ENCODE peak calls at places on chromosomes 16 and 17, in seven cellular contexts. R is HepG2, J is HCT116, Z is SK-N-SH, T is K562, X is GM12878, C is H1. Q is an unnamed sample.

GRCh38 chr17:44820631-44821196 is 9.4 kb downstream of the GJC1 start:
- DNase-seq in R (peak), J (peak), Z (no peak), T (no peak), X (no peak), C (no peak), Q (peak)

GRCh38 chr16:85393674-85394510 is 219.2 kb upstream of the GSE1 start:
- DNase-seq in R (no peak), J (no peak), Z (peak), T (peak), X (no peak), C (no peak), Q (peak)

GRCh38 chr16:1485847-1486496 is 2.8 kb downstream of the PTX4 start:
- DNase-seq in R (no peak), J (no peak), Z (no peak), T (no peak), X (no peak), C (no peak), Q (no peak)

GRCh38 chr16:2838928-2839327 is 8.8 kb downstream of the ZG16B start:
- DNase-seq in R (peak), J (no peak), Z (peak), T (peak), X (no peak), C (peak), Q (peak)

GRCh38 chr17:53571342-53571741 is 251.4 kb upstream of the KIF2B start:
- DNase-seq in R (no peak), J (no peak), Z (no peak), T (no peak), X (no peak), C (no peak), Q (no peak)

GRCh38 chr17:13600475-13601316 is 1.0 kb downstream of the HS3ST3A1 start:
- DNase-seq in R (no peak), J (no peak), Z (peak), T (peak), X (no peak), C (no peak), Q (no peak)

GRCh38 chr16:19163215-19163614 is 4.8 kb upstream of the SYT17 start:
- DNase-seq in R (no peak), J (no peak), Z (no peak), T (no peak), X (no peak), C (no peak), Q (no peak)

GRCh38 chr17:43880420-43880991 is 26.8 kb downstream of the MPP2 start:
- DNase-seq in R (peak), J (peak), Z (peak), T (peak), X (no peak), C (no peak), Q (peak)

GRCh38 chr16:27314161-27314723 is 468 bp downstream of the IL4R start:
- DNase-seq in R (peak), J (peak), Z (peak), T (no peak), X (no peak), C (no peak), Q (peak)

GRCh38 chr16:69131167-69131748 is 1.1 kb downstream of the CHTF8 start:
- DNase-seq in R (no peak), J (no peak), Z (peak), T (peak), X (no peak), C (no peak), Q (peak)

GRCh38 chr17:49031965-49032928 is 35.1 kb downstream of the IGF2BP1 start:
- DNase-seq in R (peak), J (peak), Z (peak), T (peak), X (peak), C (no peak), Q (peak)

GRCh38 chr16:2883027-2883846 is at the start of gene FLYWCH2:
- DNase-seq in R (peak), J (peak), Z (peak), T (peak), X (peak), C (peak), Q (peak)

GRCh38 chr16:21223787-21224186 is 9.7 kb upstream of the ANKS4B start:
- DNase-seq in R (no peak), J (no peak), Z (no peak), T (no peak), X (no peak), C (no peak), Q (no peak)

GRCh38 chr16:4505356-4506153 is 29.4 kb downstream of the HMOX2 start:
- DNase-seq in R (no peak), J (no peak), Z (no peak), T (no peak), X (peak), C (no peak), Q (no peak)

GRCh38 chr16:16857603-16858283 is 478.8 kb downstream of the NPIPA7 start:
- DNase-seq in R (peak), J (no peak), Z (no peak), T (no peak), X (no peak), C (no peak), Q (no peak)
- TF ChIP-seq JUND in R (no peak), J (no peak), Z (no peak), T (peak), X (no peak), C (no peak), Q (no peak)

DNA sequence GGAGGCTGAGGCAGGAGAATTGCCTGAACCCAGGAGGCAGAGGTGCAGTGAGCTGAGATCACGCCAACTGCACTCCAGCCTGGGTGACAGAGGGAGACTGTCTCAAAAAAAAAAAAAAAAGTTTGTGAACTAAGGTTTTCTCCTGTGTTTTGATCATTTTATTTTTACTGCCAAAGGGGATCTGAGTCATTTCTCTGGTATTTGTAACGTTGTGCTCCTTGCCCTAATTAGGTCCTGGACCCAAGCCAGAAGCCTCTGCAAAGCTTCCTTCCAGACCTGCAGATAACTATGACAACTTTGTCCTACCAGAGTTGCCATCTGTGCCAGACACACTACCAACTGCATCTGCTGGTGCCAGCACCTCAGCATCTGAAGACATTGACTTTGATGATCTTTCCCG is 32.1 kb downstream of the IST1 start:
- DNase-seq in R (no peak), J (peak), Z (no peak), T (no peak), X (no peak), C (no peak), Q (no peak)
- TF ChIP-seq JUND in R (no peak), J (peak), Z (peak), T (peak), X (no peak), C (no peak), Q (no peak)

GRCh38 chr17:28970879-28971278 is 19.6 kb upstream of the PHF12 start:
- DNase-seq in R (no peak), J (no peak), Z (no peak), T (no peak), X (no peak), C (no peak), Q (no peak)

GRCh38 chr17:28968269-28968913 is 17.1 kb upstream of the PHF12 start:
- DNase-seq in R (no peak), J (no peak), Z (no peak), T (no peak), X (no peak), C (no peak), Q (no peak)

GRCh38 chr17:28967240-28968135 is 16.2 kb upstream of the PHF12 start:
- DNase-seq in R (no peak), J (no peak), Z (no peak), T (no peak), X (no peak), C (no peak), Q (no peak)

GRCh38 chr17:28969706-28970393 is 18.5 kb upstream of the PHF12 start:
- DNase-seq in R (no peak), J (no peak), Z (no peak), T (no peak), X (no peak), C (no peak), Q (no peak)

DNA sequence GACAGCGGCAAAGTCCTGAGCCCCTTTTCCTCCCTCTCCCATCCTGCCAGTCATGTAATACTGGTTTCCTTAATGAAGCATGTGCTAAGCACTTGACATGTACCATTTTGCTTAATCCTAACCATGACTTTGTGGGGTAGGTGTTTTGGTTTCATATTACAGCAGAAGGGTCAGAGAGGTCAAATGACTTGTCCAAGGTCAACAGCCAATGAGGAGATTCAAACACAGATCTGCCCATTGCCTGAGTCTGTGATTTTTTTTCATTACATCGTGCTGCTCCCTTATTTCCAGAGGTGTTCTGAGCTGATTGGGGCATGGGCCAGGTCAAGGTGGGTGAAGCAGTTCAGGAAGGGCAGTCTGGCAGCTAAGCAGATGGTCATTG is 17.6 kb upstream of the PHF12 start:
- DNase-seq in R (peak), J (no peak), Z (no peak), T (no peak), X (no peak), C (no peak), Q (no peak)
- TF ChIP-seq JUND in R (no peak), J (no peak), Z (no peak), T (no peak), X (no peak), C (no peak), Q (no peak)

GRCh38 chr17:15498107-15498506 is 30.7 kb upstream of the CDRT4 start:
- DNase-seq in R (no peak), J (no peak), Z (peak), T (peak), X (no peak), C (no peak), Q (peak)
- TF ChIP-seq JUND in R (no peak), J (no peak), Z (no peak), T (no peak), X (no peak), C (no peak), Q (no peak)

GRCh38 chr16:68091604-68092261 is 6.6 kb downstream of the NFATC3 start:
- DNase-seq in R (peak), J (no peak), Z (no peak), T (no peak), X (no peak), C (no peak), Q (peak)
- TF ChIP-seq JUND in R (no peak), J (no peak), Z (no peak), T (no peak), X (no peak), C (no peak), Q (no peak)

GRCh38 chr16:9013508-9013864 is 49.8 kb upstream of the USP7 start:
- DNase-seq in R (no peak), J (no peak), Z (no peak), T (no peak), X (no peak), C (no peak), Q (no peak)
- TF ChIP-seq JUND in R (no peak), J (no peak), Z (no peak), T (no peak), X (no peak), C (no peak), Q (no peak)

GRCh38 chr16:79535130-79535529 is 65.4 kb downstream of the MAF start:
- DNase-seq in R (no peak), J (no peak), Z (no peak), T (no peak), X (no peak), C (no peak), Q (no peak)
- TF ChIP-seq JUND in R (no peak), J (no peak), Z (no peak), T (no peak), X (no peak), C (no peak), Q (no peak)

GRCh38 chr17:50794361-50794760 is 27.0 kb upstream of the ANKRD40CL start:
- DNase-seq in R (no peak), J (no peak), Z (no peak), T (no peak), X (no peak), C (no peak), Q (no peak)
- TF ChIP-seq JUND in R (no peak), J (no peak), Z (no peak), T (no peak), X (no peak), C (no peak), Q (no peak)

DNA sequence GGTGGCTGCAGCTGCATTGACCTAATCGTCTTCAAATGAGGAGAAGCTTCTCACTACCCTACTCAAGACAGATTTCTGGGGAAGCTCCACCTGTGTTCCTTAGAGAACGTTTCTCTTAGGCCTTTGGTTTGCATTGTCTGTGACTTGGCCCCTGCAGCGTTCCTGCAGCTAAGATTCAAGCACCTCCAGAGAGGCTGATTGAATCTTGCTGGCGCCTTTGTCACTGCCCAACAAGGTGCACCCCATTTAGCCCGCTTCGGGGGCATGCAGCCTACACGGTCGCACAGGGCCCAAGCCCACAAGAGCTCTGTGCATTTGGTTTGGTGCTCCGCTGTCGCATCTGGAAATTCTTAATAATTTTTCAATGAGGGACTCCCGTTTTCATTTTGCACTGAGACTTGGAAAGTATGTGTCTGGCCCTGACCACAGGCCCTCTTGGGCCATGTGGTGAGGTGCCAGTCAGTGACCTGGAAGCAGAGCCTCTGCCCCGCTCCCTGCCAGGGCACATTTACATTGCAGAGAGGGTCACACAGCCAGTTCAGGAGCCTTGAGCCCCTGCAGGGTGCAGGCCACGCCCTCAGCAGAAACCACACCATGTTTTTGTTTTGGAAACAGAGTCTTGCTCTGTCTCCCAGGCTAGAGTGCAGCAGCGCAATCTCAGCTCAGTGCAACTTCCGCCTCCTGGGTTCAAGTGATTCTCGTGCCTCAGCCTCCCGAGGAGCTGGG is 51.1 kb upstream of the CACNG5 start:
- DNase-seq in R (no peak), J (no peak), Z (no peak), T (no peak), X (no peak), C (no peak), Q (no peak)
- TF ChIP-seq JUND in R (no peak), J (no peak), Z (no peak), T (no peak), X (no peak), C (no peak), Q (no peak)

GRCh38 chr16:15825750-15826305 is 31.0 kb downstream of the MYH11 start:
- DNase-seq in R (no peak), J (no peak), Z (no peak), T (no peak), X (no peak), C (no peak), Q (no peak)
- TF ChIP-seq JUND in R (no peak), J (no peak), Z (no peak), T (no peak), X (no peak), C (no peak), Q (no peak)